ENCODE peak calls at places on chromosomes 2 and 18, in seven cellular contexts. Z is RWPE1; W is T-helper 1 cell; L is NCI-H460; S is activated T-cell treated with anti-CD3 and anti-CD28 coated beads for 1 hour; R is MCF 10A; G is naive thymus-derived CD4-positive, alpha-beta T cell. X is an unnamed sample.

GRCh38 chr18:71136487-71136886 is 847.6 kb downstream of the SOCS6 start:
- DNase-seq in Z (no peak), W (no peak), L (no peak), S (no peak), R (no peak), G (no peak), X (no peak)

GRCh38 chr2:217656366-217656765 is 346.4 kb downstream of the TNS1 start:
- DNase-seq in Z (no peak), W (no peak), L (no peak), S (no peak), R (no peak), G (no peak), X (no peak)

GRCh38 chr2:555164-555922 is 121.9 kb downstream of the TMEM18 start:
- DNase-seq in Z (no peak), W (no peak), L (no peak), S (no peak), R (peak; percentile 65), G (no peak), X (no peak)

GRCh38 chr2:135124924-135125886 is 73.1 kb downstream of the RAB3GAP1 start:
- DNase-seq in Z (peak; percentile 65), W (no peak), L (peak; percentile 2), S (no peak), R (peak; percentile 68), G (no peak), X (no peak)

GRCh38 chr2:9984861-9985480 is 33.5 kb downstream of the GRHL1 start:
- DNase-seq in Z (no peak), W (no peak), L (no peak), S (no peak), R (no peak), G (no peak), X (no peak)

GRCh38 chr2:15588329-15588919 is 3.2 kb upstream of the DDX1 start:
- DNase-seq in Z (peak; percentile 48), W (peak; percentile 7), L (peak; percentile 61), S (no peak), R (peak; percentile 67), G (no peak), X (no peak)

GRCh38 chr2:85353876-85354285 is 447 bp downstream of the RETSAT start:
- DNase-seq in Z (peak; percentile 41), W (no peak), L (no peak), S (no peak), R (peak; percentile 48), G (no peak), X (no peak)

GRCh38 chr2:217177687-217178086 is 317.8 kb upstream of the TNP1 start:
- DNase-seq in Z (no peak), W (no peak), L (no peak), S (no peak), R (no peak), G (no peak), X (no peak)

GRCh38 chr2:165016772-165017411 is 61.6 kb upstream of the SLC38A11 start:
- DNase-seq in Z (peak; percentile 44), W (no peak), L (peak; percentile 53), S (no peak), R (peak; percentile 50), G (no peak), X (peak; percentile 5)

GRCh38 chr2:47891369-47892337 is 14.6 kb downstream of the FBXO11 start:
- DNase-seq in Z (no peak), W (no peak), L (no peak), S (no peak), R (peak; percentile 46), G (no peak), X (no peak)

GRCh38 chr2:202249521-202249850 is 11.1 kb upstream of the SUMO1 start:
- DNase-seq in Z (peak; percentile 82), W (no peak), L (no peak), S (no peak), R (peak; percentile 82), G (no peak), X (no peak)

GRCh38 chr2:215860076-215860475 is 153.3 kb downstream of the MREG start:
- DNase-seq in Z (no peak), W (no peak), L (no peak), S (no peak), R (no peak), G (no peak), X (no peak)

GRCh38 chr2:216536725-216537124 is 38.1 kb downstream of the RPL37A start:
- DNase-seq in Z (no peak), W (no peak), L (no peak), S (no peak), R (no peak), G (no peak), X (no peak)

GRCh38 chr18:5620284-5620683 is 76.5 kb upstream of the EPB41L3 start:
- DNase-seq in Z (no peak), W (no peak), L (peak; percentile 52), S (no peak), R (peak; percentile 41), G (no peak), X (no peak)

GRCh38 chr2:170969030-170969429 is 40.0 kb downstream of the GORASP2 start:
- DNase-seq in Z (no peak), W (no peak), L (no peak), S (no peak), R (no peak), G (no peak), X (no peak)

GRCh38 chr2:8607591-8607990 is 74.3 kb upstream of the ID2 start:
- DNase-seq in Z (no peak), W (no peak), L (no peak), S (no peak), R (no peak), G (no peak), X (no peak)

GRCh38 chr18:36078751-36079529 is 11.6 kb upstream of the RPRD1A start:
- DNase-seq in Z (no peak), W (no peak), L (no peak), S (no peak), R (no peak), G (no peak), X (no peak)

GRCh38 chr2:144152817-144153271 is 367.1 kb downstream of the ZEB2 start:
- DNase-seq in Z (no peak), W (no peak), L (peak; percentile 12), S (no peak), R (no peak), G (no peak), X (no peak)

GRCh38 chr18:74414951-74415515 is 42.1 kb downstream of the DIPK1C start:
- DNase-seq in Z (no peak), W (no peak), L (no peak), S (no peak), R (no peak), G (no peak), X (no peak)

GRCh38 chr18:8706981-8707940 is 1.9 kb downstream of the MTCL1 start:
- DNase-seq in Z (peak; percentile 68), W (no peak), L (peak; percentile 45), S (no peak), R (no peak), G (no peak), X (peak; percentile 24)

GRCh38 chr2:47315490-47315889 is 87.5 kb upstream of the MSH2 start:
- DNase-seq in Z (no peak), W (no peak), L (no peak), S (no peak), R (no peak), G (no peak), X (no peak)